ENCODE peak calls at places on chromosomes 5 and 9, in four cellular contexts. One of them, this sample, is unnamed.

GRCh38 chr5:158880514-158881001 is 219.2 kb downstream of the EBF1 start:
- DNase-seq in myocyte: no peak
- DNase-seq in activated CD8-positive, alpha-beta memory T cell treated with anti-CD3 and anti-CD28 coated beads for 1 hour: no peak
- DNase-seq in bronchial epithelial cell: no peak
- DNase-seq in this sample: no peak

GRCh38 chr5:82004511-82004910 is 32.7 kb downstream of the ATG10 start:
- DNase-seq in myocyte: peak
- DNase-seq in activated CD8-positive, alpha-beta memory T cell treated with anti-CD3 and anti-CD28 coated beads for 1 hour: no peak
- DNase-seq in bronchial epithelial cell: peak
- DNase-seq in this sample: no peak

GRCh38 chr5:73513996-73514395 is 15.8 kb downstream of the BTF3 start:
- DNase-seq in myocyte: no peak
- DNase-seq in activated CD8-positive, alpha-beta memory T cell treated with anti-CD3 and anti-CD28 coated beads for 1 hour: no peak
- DNase-seq in bronchial epithelial cell: no peak
- DNase-seq in this sample: no peak

GRCh38 chr9:68702493-68702892 is 2.5 kb upstream of the PIP5K1B start:
- DNase-seq in myocyte: no peak
- DNase-seq in activated CD8-positive, alpha-beta memory T cell treated with anti-CD3 and anti-CD28 coated beads for 1 hour: no peak
- DNase-seq in bronchial epithelial cell: peak
- DNase-seq in this sample: no peak

GRCh38 chr5:37214550-37214949 is 34.6 kb downstream of the CPLANE1 start:
- DNase-seq in myocyte: no peak
- DNase-seq in activated CD8-positive, alpha-beta memory T cell treated with anti-CD3 and anti-CD28 coated beads for 1 hour: no peak
- DNase-seq in bronchial epithelial cell: no peak
- DNase-seq in this sample: no peak

GRCh38 chr5:98053170-98053569 is 720.3 kb upstream of the RGMB start:
- DNase-seq in myocyte: no peak
- DNase-seq in activated CD8-positive, alpha-beta memory T cell treated with anti-CD3 and anti-CD28 coated beads for 1 hour: no peak
- DNase-seq in bronchial epithelial cell: no peak
- DNase-seq in this sample: no peak

GRCh38 chr9:4009006-4009511 is 290.8 kb downstream of the GLIS3 start:
- DNase-seq in myocyte: no peak
- DNase-seq in activated CD8-positive, alpha-beta memory T cell treated with anti-CD3 and anti-CD28 coated beads for 1 hour: no peak
- DNase-seq in bronchial epithelial cell: no peak
- DNase-seq in this sample: no peak

GRCh38 chr5:168433982-168434381 is 52.3 kb upstream of the RARS1 start:
- DNase-seq in myocyte: no peak
- DNase-seq in activated CD8-positive, alpha-beta memory T cell treated with anti-CD3 and anti-CD28 coated beads for 1 hour: no peak
- DNase-seq in bronchial epithelial cell: no peak
- DNase-seq in this sample: no peak

GRCh38 chr5:174903333-174903732 is 179.0 kb downstream of the MSX2 start:
- DNase-seq in myocyte: no peak
- DNase-seq in activated CD8-positive, alpha-beta memory T cell treated with anti-CD3 and anti-CD28 coated beads for 1 hour: no peak
- DNase-seq in bronchial epithelial cell: no peak
- DNase-seq in this sample: no peak

GRCh38 chr9:8558176-8558575 is 758.6 kb upstream of the DMAC1 start:
- DNase-seq in myocyte: no peak
- DNase-seq in activated CD8-positive, alpha-beta memory T cell treated with anti-CD3 and anti-CD28 coated beads for 1 hour: no peak
- DNase-seq in bronchial epithelial cell: peak
- DNase-seq in this sample: no peak

GRCh38 chr9:136572596-136573313 is 26.9 kb upstream of the NOTCH1 start:
- DNase-seq in myocyte: no peak
- DNase-seq in activated CD8-positive, alpha-beta memory T cell treated with anti-CD3 and anti-CD28 coated beads for 1 hour: no peak
- DNase-seq in bronchial epithelial cell: no peak
- DNase-seq in this sample: no peak

GRCh38 chr5:143807401-143807800 is 4.6 kb upstream of the HMHB1 start:
- DNase-seq in myocyte: no peak
- DNase-seq in activated CD8-positive, alpha-beta memory T cell treated with anti-CD3 and anti-CD28 coated beads for 1 hour: no peak
- DNase-seq in bronchial epithelial cell: no peak
- DNase-seq in this sample: no peak

GRCh38 chr5:14476791-14477435 is 104.7 kb upstream of the OTULINL start:
- DNase-seq in myocyte: no peak
- DNase-seq in activated CD8-positive, alpha-beta memory T cell treated with anti-CD3 and anti-CD28 coated beads for 1 hour: no peak
- DNase-seq in bronchial epithelial cell: peak
- DNase-seq in this sample: no peak

GRCh38 chr5:169828385-169828784 is 151.9 kb downstream of the INSYN2B start:
- DNase-seq in myocyte: no peak
- DNase-seq in activated CD8-positive, alpha-beta memory T cell treated with anti-CD3 and anti-CD28 coated beads for 1 hour: no peak
- DNase-seq in bronchial epithelial cell: no peak
- DNase-seq in this sample: no peak

GRCh38 chr9:134769084-134769455 is 111.5 kb upstream of the FCN2 start:
- DNase-seq in myocyte: no peak
- DNase-seq in activated CD8-positive, alpha-beta memory T cell treated with anti-CD3 and anti-CD28 coated beads for 1 hour: no peak
- DNase-seq in bronchial epithelial cell: no peak
- DNase-seq in this sample: no peak

GRCh38 chr9:95341262-95342011 is 23.9 kb upstream of the FANCC start:
- DNase-seq in myocyte: peak
- DNase-seq in activated CD8-positive, alpha-beta memory T cell treated with anti-CD3 and anti-CD28 coated beads for 1 hour: no peak
- DNase-seq in bronchial epithelial cell: peak
- DNase-seq in this sample: no peak

GRCh38 chr9:90340421-90340820 is 302.2 kb downstream of the DIRAS2 start:
- DNase-seq in myocyte: peak
- DNase-seq in activated CD8-positive, alpha-beta memory T cell treated with anti-CD3 and anti-CD28 coated beads for 1 hour: no peak
- DNase-seq in bronchial epithelial cell: peak
- DNase-seq in this sample: no peak

GRCh38 chr5:14153932-14154646 is 10.9 kb downstream of the TRIO start:
- DNase-seq in myocyte: peak
- DNase-seq in activated CD8-positive, alpha-beta memory T cell treated with anti-CD3 and anti-CD28 coated beads for 1 hour: no peak
- DNase-seq in bronchial epithelial cell: peak
- DNase-seq in this sample: no peak

GRCh38 chr5:127696688-127697087 is 6.5 kb upstream of the CCDC192 start:
- DNase-seq in myocyte: no peak
- DNase-seq in activated CD8-positive, alpha-beta memory T cell treated with anti-CD3 and anti-CD28 coated beads for 1 hour: no peak
- DNase-seq in bronchial epithelial cell: no peak
- DNase-seq in this sample: no peak

GRCh38 chr5:34544403-34544802 is 111.7 kb upstream of the RAI14 start:
- DNase-seq in myocyte: no peak
- DNase-seq in activated CD8-positive, alpha-beta memory T cell treated with anti-CD3 and anti-CD28 coated beads for 1 hour: no peak
- DNase-seq in bronchial epithelial cell: no peak
- DNase-seq in this sample: no peak

GRCh38 chr9:16625106-16625505 is 245.4 kb downstream of the BNC2 start:
- DNase-seq in myocyte: peak
- DNase-seq in activated CD8-positive, alpha-beta memory T cell treated with anti-CD3 and anti-CD28 coated beads for 1 hour: no peak
- DNase-seq in bronchial epithelial cell: no peak
- DNase-seq in this sample: no peak